ENCODE peak calls at places on chromosomes 12 and 14, in eight cellular contexts. One of them, this sample, is unnamed.

GRCh38 chr12:124332068-124332672 is 37.3 kb downstream of the RFLNA start:
- DNase-seq in choroid plexus epithelial cell: no peak
- DNase-seq in heart right ventricle: no peak
- DNase-seq in GM23338: peak; percentile 64
- DNase-seq in uterus: no peak
- DNase-seq in fibroblast of pulmonary artery: no peak
- DNase-seq in lung: no peak
- DNase-seq in mammary epithelial cell: no peak
- DNase-seq in this sample: no peak

GRCh38 chr14:31243860-31244259 is 36.3 kb upstream of the HECTD1 start:
- DNase-seq in choroid plexus epithelial cell: no peak
- DNase-seq in heart right ventricle: no peak
- DNase-seq in GM23338: peak; percentile 27
- DNase-seq in uterus: no peak
- DNase-seq in fibroblast of pulmonary artery: no peak
- DNase-seq in lung: peak; percentile 46
- DNase-seq in mammary epithelial cell: peak; percentile 97
- DNase-seq in this sample: peak; percentile 98

GRCh38 chr12:29148958-29149690 is at the start of gene FAR2:
- DNase-seq in choroid plexus epithelial cell: peak; percentile 44
- DNase-seq in heart right ventricle: peak; percentile 62
- DNase-seq in GM23338: peak; percentile 75
- DNase-seq in uterus: peak; percentile 30
- DNase-seq in fibroblast of pulmonary artery: peak; percentile 29
- DNase-seq in lung: peak; percentile 43
- DNase-seq in mammary epithelial cell: peak; percentile 52
- DNase-seq in this sample: peak; percentile 36

GRCh38 chr14:102055181-102055901 is 31.5 kb downstream of the HSP90AA1 start:
- DNase-seq in choroid plexus epithelial cell: peak; percentile 83
- DNase-seq in heart right ventricle: no peak
- DNase-seq in GM23338: peak; percentile 71
- DNase-seq in uterus: no peak
- DNase-seq in fibroblast of pulmonary artery: peak; percentile 60
- DNase-seq in lung: no peak
- DNase-seq in mammary epithelial cell: peak; percentile 67
- DNase-seq in this sample: peak; percentile 83

GRCh38 chr12:51318846-51319570 is 5.0 kb downstream of the BIN2 start:
- DNase-seq in choroid plexus epithelial cell: no peak
- DNase-seq in heart right ventricle: no peak
- DNase-seq in GM23338: no peak
- DNase-seq in uterus: no peak
- DNase-seq in fibroblast of pulmonary artery: no peak
- DNase-seq in lung: peak; percentile 48
- DNase-seq in mammary epithelial cell: no peak
- DNase-seq in this sample: peak; percentile 39

GRCh38 chr12:2003676-2004112 is 563 bp downstream of the DCP1B start:
- DNase-seq in choroid plexus epithelial cell: peak; percentile 62
- DNase-seq in heart right ventricle: no peak
- DNase-seq in GM23338: peak; percentile 16
- DNase-seq in uterus: no peak
- DNase-seq in fibroblast of pulmonary artery: no peak
- DNase-seq in lung: no peak
- DNase-seq in mammary epithelial cell: peak; percentile 37
- DNase-seq in this sample: peak; percentile 46

GRCh38 chr12:12759234-12759915 is 26.1 kb upstream of the APOLD1 start:
- DNase-seq in choroid plexus epithelial cell: no peak
- DNase-seq in heart right ventricle: no peak
- DNase-seq in GM23338: no peak
- DNase-seq in uterus: no peak
- DNase-seq in fibroblast of pulmonary artery: no peak
- DNase-seq in lung: no peak
- DNase-seq in mammary epithelial cell: no peak
- DNase-seq in this sample: no peak

GRCh38 chr12:5989621-5990020 is 44.6 kb upstream of the ANO2 start:
- DNase-seq in choroid plexus epithelial cell: no peak
- DNase-seq in heart right ventricle: no peak
- DNase-seq in GM23338: no peak
- DNase-seq in uterus: no peak
- DNase-seq in fibroblast of pulmonary artery: no peak
- DNase-seq in lung: no peak
- DNase-seq in mammary epithelial cell: no peak
- DNase-seq in this sample: peak; percentile 30

GRCh38 chr12:22874151-22874550 is 249.2 kb downstream of the ETNK1 start:
- DNase-seq in choroid plexus epithelial cell: no peak
- DNase-seq in heart right ventricle: no peak
- DNase-seq in GM23338: no peak
- DNase-seq in uterus: no peak
- DNase-seq in fibroblast of pulmonary artery: no peak
- DNase-seq in lung: no peak
- DNase-seq in mammary epithelial cell: no peak
- DNase-seq in this sample: peak; percentile 34

GRCh38 chr12:107992870-107993451 is 136.1 kb upstream of the WSCD2 start:
- DNase-seq in choroid plexus epithelial cell: peak; percentile 71
- DNase-seq in heart right ventricle: no peak
- DNase-seq in GM23338: peak; percentile 89
- DNase-seq in uterus: no peak
- DNase-seq in fibroblast of pulmonary artery: peak; percentile 38
- DNase-seq in lung: no peak
- DNase-seq in mammary epithelial cell: peak; percentile 54
- DNase-seq in this sample: peak; percentile 61

GRCh38 chr14:77853919-77854318 is 54.0 kb downstream of the ADCK1 start:
- DNase-seq in choroid plexus epithelial cell: no peak
- DNase-seq in heart right ventricle: no peak
- DNase-seq in GM23338: no peak
- DNase-seq in uterus: no peak
- DNase-seq in fibroblast of pulmonary artery: no peak
- DNase-seq in lung: no peak
- DNase-seq in mammary epithelial cell: no peak
- DNase-seq in this sample: no peak

GRCh38 chr12:34340534-34341361 is 318.5 kb downstream of the ALG10 start:
- DNase-seq in choroid plexus epithelial cell: no peak
- DNase-seq in heart right ventricle: no peak
- DNase-seq in GM23338: no peak
- DNase-seq in uterus: no peak
- DNase-seq in fibroblast of pulmonary artery: no peak
- DNase-seq in lung: no peak
- DNase-seq in mammary epithelial cell: no peak
- DNase-seq in this sample: no peak

GRCh38 chr12:89334770-89335169 is 17.5 kb downstream of the DUSP6 start:
- DNase-seq in choroid plexus epithelial cell: peak; percentile 67
- DNase-seq in heart right ventricle: no peak
- DNase-seq in GM23338: no peak
- DNase-seq in uterus: no peak
- DNase-seq in fibroblast of pulmonary artery: peak; percentile 69
- DNase-seq in lung: no peak
- DNase-seq in mammary epithelial cell: no peak
- DNase-seq in this sample: no peak

GRCh38 chr12:109822951-109823411 is 10.2 kb downstream of the TRPV4 start:
- DNase-seq in choroid plexus epithelial cell: no peak
- DNase-seq in heart right ventricle: peak; percentile 42
- DNase-seq in GM23338: no peak
- DNase-seq in uterus: no peak
- DNase-seq in fibroblast of pulmonary artery: no peak
- DNase-seq in lung: no peak
- DNase-seq in mammary epithelial cell: peak; percentile 45
- DNase-seq in this sample: no peak

GRCh38 chr14:92747701-92748258 is 647 bp downstream of the LGMN start:
- DNase-seq in choroid plexus epithelial cell: peak; percentile 39
- DNase-seq in heart right ventricle: no peak
- DNase-seq in GM23338: peak; percentile 35
- DNase-seq in uterus: no peak
- DNase-seq in fibroblast of pulmonary artery: peak; percentile 15
- DNase-seq in lung: no peak
- DNase-seq in mammary epithelial cell: no peak
- DNase-seq in this sample: no peak

GRCh38 chr14:72024043-72024407 is 91.8 kb downstream of the RGS6 start:
- DNase-seq in choroid plexus epithelial cell: peak; percentile 45
- DNase-seq in heart right ventricle: no peak
- DNase-seq in GM23338: peak; percentile 83
- DNase-seq in uterus: no peak
- DNase-seq in fibroblast of pulmonary artery: peak; percentile 19
- DNase-seq in lung: no peak
- DNase-seq in mammary epithelial cell: peak; percentile 14
- DNase-seq in this sample: peak; percentile 47

GRCh38 chr12:2414810-2415567 is 362.2 kb downstream of the CACNA1C start:
- DNase-seq in choroid plexus epithelial cell: no peak
- DNase-seq in heart right ventricle: no peak
- DNase-seq in GM23338: peak; percentile 36
- DNase-seq in uterus: no peak
- DNase-seq in fibroblast of pulmonary artery: no peak
- DNase-seq in lung: no peak
- DNase-seq in mammary epithelial cell: no peak
- DNase-seq in this sample: no peak

GRCh38 chr12:120264511-120265202 is 873 bp downstream of the PXN start:
- DNase-seq in choroid plexus epithelial cell: no peak
- DNase-seq in heart right ventricle: no peak
- DNase-seq in GM23338: peak; percentile 32
- DNase-seq in uterus: peak; percentile 36
- DNase-seq in fibroblast of pulmonary artery: no peak
- DNase-seq in lung: no peak
- DNase-seq in mammary epithelial cell: peak; percentile 95
- DNase-seq in this sample: peak; percentile 95

GRCh38 chr12:30989754-30990153 is 63.2 kb downstream of the TSPAN11 start:
- DNase-seq in choroid plexus epithelial cell: peak; percentile 24
- DNase-seq in heart right ventricle: peak; percentile 52
- DNase-seq in GM23338: peak; percentile 73
- DNase-seq in uterus: no peak
- DNase-seq in fibroblast of pulmonary artery: peak; percentile 8
- DNase-seq in lung: no peak
- DNase-seq in mammary epithelial cell: no peak
- DNase-seq in this sample: peak; percentile 7
- TF ChIP-seq CTCF in choroid plexus epithelial cell: peak; percentile 46
- TF ChIP-seq CTCF in heart right ventricle: peak; percentile 54
- TF ChIP-seq CTCF in GM23338: peak; percentile 82
- TF ChIP-seq CTCF in uterus: no peak
- TF ChIP-seq CTCF in fibroblast of pulmonary artery: peak; percentile 15
- TF ChIP-seq CTCF in lung: no peak
- TF ChIP-seq CTCF in mammary epithelial cell: peak; percentile 13
- TF ChIP-seq CTCF in this sample: no peak

DNA sequence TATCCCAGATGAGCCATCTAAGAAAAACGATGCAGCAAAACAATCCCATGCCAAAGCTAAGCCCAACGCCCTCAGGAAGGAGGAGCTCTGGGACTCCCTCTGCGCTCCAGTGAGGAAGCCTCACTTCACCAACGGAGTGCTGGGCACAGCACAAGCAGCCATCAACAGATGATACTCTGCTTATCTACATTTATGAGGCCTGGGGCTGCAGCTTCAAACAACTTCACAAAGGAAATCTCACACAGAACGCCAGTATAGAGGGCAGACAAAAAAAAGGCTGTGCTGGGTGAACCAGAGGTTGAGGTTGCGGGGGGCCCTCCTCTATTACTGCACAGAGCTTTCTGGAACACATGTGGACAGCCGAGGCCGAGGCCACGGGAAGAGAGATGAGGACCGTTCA is 34.9 kb upstream of the GPR68 start:
- DNase-seq in choroid plexus epithelial cell: no peak
- DNase-seq in heart right ventricle: no peak
- DNase-seq in GM23338: no peak
- DNase-seq in uterus: no peak
- DNase-seq in fibroblast of pulmonary artery: no peak
- DNase-seq in lung: no peak
- DNase-seq in mammary epithelial cell: no peak
- DNase-seq in this sample: no peak
- H3K4me3 ChIP-seq in choroid plexus epithelial cell: no peak overlapping the region
- H3K4me3 ChIP-seq in heart right ventricle: no peak overlapping the region
- H3K4me3 ChIP-seq in GM23338: no peak overlapping the region
- H3K4me3 ChIP-seq in uterus: no peak overlapping the region
- H3K4me3 ChIP-seq in fibroblast of pulmonary artery: no peak overlapping the region
- H3K4me3 ChIP-seq in lung: no peak overlapping the region
- H3K4me3 ChIP-seq in mammary epithelial cell: no peak overlapping the region
- H3K4me3 ChIP-seq in this sample: no peak overlapping the region

GRCh38 chr12:128969480-128970055 is 116.3 kb downstream of the GLT1D1 start:
- DNase-seq in choroid plexus epithelial cell: peak; percentile 20
- DNase-seq in heart right ventricle: no peak
- DNase-seq in GM23338: peak; percentile 69
- DNase-seq in uterus: no peak
- DNase-seq in fibroblast of pulmonary artery: no peak
- DNase-seq in lung: no peak
- DNase-seq in mammary epithelial cell: no peak
- DNase-seq in this sample: no peak
- TF ChIP-seq CTCF in choroid plexus epithelial cell: peak; percentile 53
- TF ChIP-seq CTCF in heart right ventricle: peak; percentile 41
- TF ChIP-seq CTCF in GM23338: peak; percentile 75
- TF ChIP-seq CTCF in uterus: no peak
- TF ChIP-seq CTCF in fibroblast of pulmonary artery: no peak
- TF ChIP-seq CTCF in lung: no peak
- TF ChIP-seq CTCF in mammary epithelial cell: no peak
- TF ChIP-seq CTCF in this sample: peak; percentile 4

DNA sequence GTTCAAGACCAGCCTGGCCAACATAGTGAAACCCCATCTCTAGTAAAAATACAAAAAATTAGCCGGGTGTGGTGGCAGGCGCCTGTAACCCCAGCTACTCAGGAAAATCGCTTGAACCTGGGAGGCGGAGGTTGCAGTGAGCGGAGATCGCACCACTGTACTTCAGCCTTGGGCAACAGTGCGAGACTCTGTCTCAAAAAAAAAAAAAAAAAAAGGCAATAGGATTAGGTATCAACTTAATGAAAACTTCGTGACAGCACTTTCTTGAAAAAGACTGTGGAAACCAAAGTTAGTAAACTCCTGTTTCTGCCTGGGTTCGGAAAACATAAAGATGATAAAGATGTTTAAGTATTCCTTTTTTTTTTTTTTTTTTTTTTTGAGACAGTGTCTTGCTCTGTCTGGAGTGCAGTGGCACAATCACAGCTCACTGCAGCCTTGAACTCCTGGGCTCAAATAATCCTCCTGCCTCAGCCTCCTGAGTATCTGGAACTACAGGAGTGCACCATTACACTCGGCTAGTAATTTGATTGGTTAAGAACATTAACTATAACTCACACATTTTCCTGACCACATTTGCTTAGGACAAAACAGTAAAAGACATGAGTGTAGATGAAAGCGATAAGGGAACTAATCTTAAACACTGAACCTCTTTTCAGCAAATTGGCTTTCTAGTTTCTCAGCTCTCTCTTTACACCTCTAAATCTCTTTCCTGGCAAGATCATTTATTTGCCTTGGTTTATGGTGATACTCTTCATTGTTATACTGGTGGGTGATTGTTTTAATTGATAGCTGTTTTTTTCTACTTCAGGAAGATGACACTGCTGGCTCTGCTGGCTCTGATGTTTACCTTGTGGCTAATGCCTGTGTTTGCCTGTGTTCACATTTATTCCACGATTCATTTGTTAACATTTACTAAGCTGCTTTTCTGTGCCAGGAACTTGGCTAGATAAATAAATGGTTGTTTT is 15.8 kb downstream of the HIF1A start:
- DNase-seq in choroid plexus epithelial cell: peak; percentile 37
- DNase-seq in heart right ventricle: no peak
- DNase-seq in GM23338: no peak
- DNase-seq in uterus: no peak
- DNase-seq in fibroblast of pulmonary artery: peak; percentile 40
- DNase-seq in lung: no peak
- DNase-seq in mammary epithelial cell: no peak
- DNase-seq in this sample: no peak
- H3K4me3 ChIP-seq in choroid plexus epithelial cell: peak overlapping the region; percentile 0
- H3K4me3 ChIP-seq in heart right ventricle: no peak overlapping the region
- H3K4me3 ChIP-seq in GM23338: no peak overlapping the region
- H3K4me3 ChIP-seq in uterus: no peak overlapping the region
- H3K4me3 ChIP-seq in fibroblast of pulmonary artery: peak overlapping the region; percentile 43
- H3K4me3 ChIP-seq in lung: no peak overlapping the region
- H3K4me3 ChIP-seq in mammary epithelial cell: no peak overlapping the region
- H3K4me3 ChIP-seq in this sample: no peak overlapping the region